ENCODE peak calls at places on chromosomes 3 and 15, in six cellular contexts. One of them, this sample, is unnamed.

GRCh38 chr15:85440451-85440850 is 60.0 kb downstream of the AKAP13 start:
- DNase-seq in H9: no peak
- DNase-seq in breast epithelium: no peak
- DNase-seq in hippocampal formation: no peak
- DNase-seq in cardiac fibroblast: no peak
- DNase-seq in stimulated activated CD8-positive, alpha-beta memory T cell treated with anti-CD3 and anti-CD28 coated beads, Interleukin-4, amount 100 ng/mL, for 1 hour: no peak
- DNase-seq in this sample: no peak

GRCh38 chr3:138513073-138513843 is 78.8 kb downstream of the ESYT3 start:
- DNase-seq in H9: no peak
- DNase-seq in breast epithelium: no peak
- DNase-seq in hippocampal formation: no peak
- DNase-seq in cardiac fibroblast: no peak
- DNase-seq in stimulated activated CD8-positive, alpha-beta memory T cell treated with anti-CD3 and anti-CD28 coated beads, Interleukin-4, amount 100 ng/mL, for 1 hour: no peak
- DNase-seq in this sample: no peak

GRCh38 chr15:68969298-68969697 is 39.0 kb downstream of the SPESP1 start:
- DNase-seq in H9: no peak
- DNase-seq in breast epithelium: no peak
- DNase-seq in hippocampal formation: no peak
- DNase-seq in cardiac fibroblast: no peak
- DNase-seq in stimulated activated CD8-positive, alpha-beta memory T cell treated with anti-CD3 and anti-CD28 coated beads, Interleukin-4, amount 100 ng/mL, for 1 hour: no peak
- DNase-seq in this sample: no peak

GRCh38 chr3:151864423-151865101 is 8.9 kb upstream of the SUCNR1 start:
- DNase-seq in H9: no peak
- DNase-seq in breast epithelium: no peak
- DNase-seq in hippocampal formation: no peak
- DNase-seq in cardiac fibroblast: peak
- DNase-seq in stimulated activated CD8-positive, alpha-beta memory T cell treated with anti-CD3 and anti-CD28 coated beads, Interleukin-4, amount 100 ng/mL, for 1 hour: no peak
- DNase-seq in this sample: peak

GRCh38 chr3:184453296-184453695 is 73.4 kb downstream of the CHRD start:
- DNase-seq in H9: no peak
- DNase-seq in breast epithelium: no peak
- DNase-seq in hippocampal formation: no peak
- DNase-seq in cardiac fibroblast: no peak
- DNase-seq in stimulated activated CD8-positive, alpha-beta memory T cell treated with anti-CD3 and anti-CD28 coated beads, Interleukin-4, amount 100 ng/mL, for 1 hour: no peak
- DNase-seq in this sample: no peak

GRCh38 chr3:134085034-134085775 is 55.5 kb upstream of the SLCO2A1 start:
- DNase-seq in H9: no peak
- DNase-seq in breast epithelium: no peak
- DNase-seq in hippocampal formation: no peak
- DNase-seq in cardiac fibroblast: no peak
- DNase-seq in stimulated activated CD8-positive, alpha-beta memory T cell treated with anti-CD3 and anti-CD28 coated beads, Interleukin-4, amount 100 ng/mL, for 1 hour: no peak
- DNase-seq in this sample: no peak

GRCh38 chr3:169218314-169218983 is 445.1 kb downstream of the MECOM start:
- DNase-seq in H9: peak
- DNase-seq in breast epithelium: no peak
- DNase-seq in hippocampal formation: peak
- DNase-seq in cardiac fibroblast: peak
- DNase-seq in stimulated activated CD8-positive, alpha-beta memory T cell treated with anti-CD3 and anti-CD28 coated beads, Interleukin-4, amount 100 ng/mL, for 1 hour: no peak
- DNase-seq in this sample: no peak

GRCh38 chr3:127482216-127483004 is 108.1 kb downstream of the TPRA1 start:
- DNase-seq in H9: peak
- DNase-seq in breast epithelium: no peak
- DNase-seq in hippocampal formation: no peak
- DNase-seq in cardiac fibroblast: no peak
- DNase-seq in stimulated activated CD8-positive, alpha-beta memory T cell treated with anti-CD3 and anti-CD28 coated beads, Interleukin-4, amount 100 ng/mL, for 1 hour: no peak
- DNase-seq in this sample: no peak

GRCh38 chr15:77456746-77457618 is 36.3 kb downstream of the HMG20A start:
- DNase-seq in H9: no peak
- DNase-seq in breast epithelium: no peak
- DNase-seq in hippocampal formation: no peak
- DNase-seq in cardiac fibroblast: peak
- DNase-seq in stimulated activated CD8-positive, alpha-beta memory T cell treated with anti-CD3 and anti-CD28 coated beads, Interleukin-4, amount 100 ng/mL, for 1 hour: no peak
- DNase-seq in this sample: no peak

GRCh38 chr3:54538346-54538745 is 389.5 kb downstream of the LRTM1 start:
- DNase-seq in H9: peak
- DNase-seq in breast epithelium: no peak
- DNase-seq in hippocampal formation: no peak
- DNase-seq in cardiac fibroblast: no peak
- DNase-seq in stimulated activated CD8-positive, alpha-beta memory T cell treated with anti-CD3 and anti-CD28 coated beads, Interleukin-4, amount 100 ng/mL, for 1 hour: no peak
- DNase-seq in this sample: no peak